ENCODE peak calls at places on chromosomes 3 and 15, in five cellular contexts. Y is DMS 273 treated with DMSO at 0.1 percent for 48 hours, V is upper lobe of right lung, H is SK-N-SH, B is neural crest cell. D is an unnamed sample.

GRCh38 chr3:39103324-39103693 is 4.1 kb downstream of the GORASP1 start:
- DNase-seq in Y (no peak), V (no peak), H (no peak), B (no peak), D (no peak)

GRCh38 chr3:114571363-114571762 is 277.5 kb downstream of the TIGIT start:
- DNase-seq in Y (no peak), V (no peak), H (no peak), B (no peak), D (no peak)

GRCh38 chr3:50674349-50675178 is at the start of gene DOCK3:
- DNase-seq in Y (no peak), V (peak), H (peak), B (peak), D (peak)

GRCh38 chr3:143476965-143477640 is 357.5 kb downstream of the CHST2 start:
- DNase-seq in Y (no peak), V (no peak), H (no peak), B (no peak), D (no peak)

GRCh38 chr3:33982269-33982798 is 183.9 kb downstream of the PDCD6IP start:
- DNase-seq in Y (no peak), V (no peak), H (no peak), B (no peak), D (no peak)

GRCh38 chr15:77818484-77819270 is 186.0 kb upstream of the LINGO1 start:
- DNase-seq in Y (no peak), V (no peak), H (no peak), B (no peak), D (no peak)

GRCh38 chr3:177771780-177772179 is 574.5 kb upstream of the TBL1XR1 start:
- DNase-seq in Y (no peak), V (no peak), H (no peak), B (no peak), D (no peak)

GRCh38 chr3:126347543-126348161 is 9.6 kb downstream of the KLF15 start:
- DNase-seq in Y (no peak), V (peak), H (no peak), B (no peak), D (no peak)

GRCh38 chr3:156630081-156630772 is 44.2 kb upstream of the TIPARP start:
- DNase-seq in Y (peak), V (no peak), H (no peak), B (no peak), D (no peak)

D was measured in stimulated activated naive CD4-positive, alpha-beta T cell.